ENCODE peak calls at places on chromosome 6, in five cellular contexts. O, I, R, D and G are unnamed samples.

GRCh38 chr6:158570681-158570962 is 10.7 kb downstream of the TMEM181 start:
- DNase-seq in O (no peak), I (no peak), R (no peak), D (no peak), G (no peak)

GRCh38 chr6:64539917-64540316 is 904.3 kb downstream of the PHF3 start:
- DNase-seq in O (no peak), I (no peak), R (no peak), D (no peak), G (no peak)

GRCh38 chr6:139073118-139073517 is 44.6 kb downstream of the ABRACL start:
- DNase-seq in O (no peak), I (no peak), R (no peak), D (no peak), G (no peak)

GRCh38 chr6:36671687-36672375 is 6.7 kb upstream of the CDKN1A start:
- DNase-seq in O (no peak), I (no peak), R (no peak), D (no peak), G (no peak)

GRCh38 chr6:136780972-136781371 is 11.3 kb downstream of the MAP3K5 start:
- DNase-seq in O (no peak), I (no peak), R (no peak), D (no peak), G (no peak)

GRCh38 chr6:34689742-34690141 is 6.8 kb downstream of the ILRUN start:
- DNase-seq in O (no peak), I (no peak), R (no peak), D (no peak), G (no peak)

GRCh38 chr6:23111984-23112383 is 542.6 kb downstream of the HDGFL1 start:
- DNase-seq in O (no peak), I (peak; percentile 44), R (no peak), D (no peak), G (no peak)

GRCh38 chr6:34223381-34223963 is 13.2 kb upstream of the HMGA1 start:
- DNase-seq in O (no peak), I (no peak), R (no peak), D (no peak), G (peak; percentile 92)

GRCh38 chr6:78883651-78884050 is 16.3 kb downstream of the IRAK1BP1 start:
- DNase-seq in O (no peak), I (no peak), R (no peak), D (no peak), G (no peak)

GRCh38 chr6:56890683-56891429 is 64.1 kb upstream of the BEND6 start:
- DNase-seq in O (no peak), I (peak; percentile 85), R (no peak), D (no peak), G (peak; percentile 93)

GRCh38 chr6:56525976-56526375 is 116.7 kb downstream of the DST start:
- DNase-seq in O (no peak), I (no peak), R (no peak), D (no peak), G (no peak)

GRCh38 chr6:32578962-32579361 is 10.7 kb downstream of the HLA-DRB1 start:
- DNase-seq in O (no peak), I (no peak), R (no peak), D (no peak), G (no peak)

GRCh38 chr6:113825776-113826175 is 31.4 kb upstream of the MARCKS start:
- DNase-seq in O (peak; percentile 84), I (peak; percentile 57), R (peak; percentile 53), D (no peak), G (peak; percentile 21)

GRCh38 chr6:21615504-21615903 is 22.0 kb downstream of the SOX4 start:
- DNase-seq in O (no peak), I (no peak), R (no peak), D (no peak), G (peak; percentile 87)

GRCh38 chr6:138647006-138647405 is 126.6 kb upstream of the CCDC28A start:
- DNase-seq in O (no peak), I (peak; percentile 12), R (no peak), D (no peak), G (peak; percentile 90)

GRCh38 chr6:36759177-36759757 is 61.6 kb downstream of the RAB44 start:
- DNase-seq in O (peak; percentile 82), I (peak; percentile 52), R (peak; percentile 78), D (peak; percentile 94), G (peak; percentile 97)

GRCh38 chr6:28758818-28759235 is 165.0 kb downstream of the TRIM27 start:
- DNase-seq in O (no peak), I (no peak), R (no peak), D (no peak), G (no peak)
- H3K4me3 ChIP-seq in O (no peak overlapping the region), I (no peak overlapping the region), R (no peak overlapping the region), D (no peak overlapping the region), G (no peak overlapping the region)

GRCh38 chr6:30854641-30855040 is 29.7 kb upstream of the DDR1 start:
- DNase-seq in O (no peak), I (no peak), R (no peak), D (no peak), G (no peak)
- H3K27ac ChIP-seq in O (no peak overlapping the region), I (no peak overlapping the region), R (no peak overlapping the region), D (no peak overlapping the region), G (no peak overlapping the region)

DNA sequence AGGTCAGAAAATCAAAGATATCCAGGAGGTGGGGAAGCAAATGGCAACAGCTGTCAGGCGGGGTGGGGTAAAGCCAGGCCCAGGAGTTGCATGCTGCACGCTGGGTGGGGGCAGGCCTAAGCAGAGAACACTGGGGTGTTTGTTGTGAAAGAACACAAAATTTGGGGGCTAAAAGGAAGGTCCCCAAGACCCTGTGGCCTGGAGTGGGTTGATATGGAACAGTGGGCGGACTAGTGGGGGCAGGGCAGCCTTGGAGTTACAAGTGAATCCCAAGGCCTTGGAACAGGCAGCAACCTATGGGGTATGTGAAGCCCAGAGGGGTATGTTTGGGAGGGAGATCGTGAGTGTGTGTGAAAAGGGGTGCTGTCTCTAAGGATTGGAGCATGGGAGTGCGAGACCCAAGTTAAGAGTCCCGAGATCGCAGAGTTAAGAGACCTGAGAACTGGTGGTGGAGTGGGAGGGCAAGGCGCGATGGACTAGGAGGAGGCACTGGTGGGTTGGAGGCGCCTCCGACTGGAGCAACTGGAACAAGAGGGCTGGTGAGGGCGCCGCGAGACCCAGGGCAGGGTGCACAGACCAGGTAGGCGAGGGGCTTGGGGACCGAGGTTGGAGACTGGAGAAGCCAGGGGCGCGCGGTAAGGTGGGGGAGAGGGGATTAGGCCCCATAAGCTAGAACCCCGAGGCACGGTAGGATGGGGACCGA is 658 bp downstream of the CUL7 start:
- DNase-seq in O (peak; percentile 48), I (peak; percentile 12), R (no peak), D (no peak), G (peak; percentile 79)
- H3K4me3 ChIP-seq in O (peak overlapping the region; percentile 70), I (peak overlapping the region; percentile 85), R (peak overlapping the region; percentile 69), D (peak overlapping the region; percentile 75), G (peak overlapping the region; percentile 78)

GRCh38 chr6:20541387-20541786 is 7.1 kb downstream of the CDKAL1 start:
- DNase-seq in O (no peak), I (no peak), R (no peak), D (no peak), G (no peak)

GRCh38 chr6:20540683-20541082 is 6.4 kb downstream of the CDKAL1 start:
- DNase-seq in O (no peak), I (peak; percentile 25), R (no peak), D (no peak), G (no peak)

GRCh38 chr6:20538131-20538662 is 3.9 kb downstream of the CDKAL1 start:
- DNase-seq in O (no peak), I (no peak), R (no peak), D (no peak), G (no peak)

GRCh38 chr6:20539387-20539786 is 5.1 kb downstream of the CDKAL1 start:
- DNase-seq in O (no peak), I (no peak), R (no peak), D (no peak), G (no peak)

DNA sequence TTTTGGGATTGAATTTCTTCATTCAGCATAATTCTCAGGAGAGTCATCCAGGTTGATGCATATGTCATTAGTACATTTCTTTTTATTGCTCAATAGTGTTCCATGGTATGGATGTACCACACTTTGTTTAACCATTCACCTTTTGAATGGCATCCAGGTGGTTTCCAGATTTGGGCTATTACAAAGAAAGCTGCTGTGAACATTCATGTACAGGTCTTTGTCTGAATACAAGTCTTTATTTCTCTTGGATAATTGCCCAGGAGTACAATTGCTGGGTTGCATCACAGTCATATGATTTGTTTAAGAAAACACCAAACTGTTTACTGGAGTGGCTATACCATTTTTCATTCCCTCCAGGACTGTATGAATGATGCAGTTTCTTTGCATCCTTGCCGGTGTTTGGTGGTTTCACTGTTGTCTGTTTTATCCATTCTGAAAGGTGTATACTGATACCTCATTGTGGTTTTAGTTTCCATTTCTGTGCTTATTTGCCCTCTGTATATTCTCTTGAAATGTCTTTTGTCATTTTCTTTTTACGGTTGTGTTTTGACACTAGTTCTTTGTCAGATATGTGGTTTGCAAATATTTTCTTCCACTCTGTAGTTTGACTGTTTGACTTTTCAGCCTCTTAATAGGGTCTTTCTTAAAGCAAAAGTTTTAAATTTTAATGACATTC is 8.8 kb downstream of the CDKAL1 start:
- DNase-seq in O (no peak), I (peak; percentile 82), R (no peak), D (no peak), G (peak; percentile 42)
- H3K27ac ChIP-seq in O (no peak overlapping the region), I (peak overlapping the region; percentile 66), R (no peak overlapping the region), D (no peak overlapping the region), G (peak overlapping the region; percentile 53)

GRCh38 chr6:112249489-112249888 is 4.9 kb downstream of the LAMA4 start:
- DNase-seq in O (no peak), I (peak; percentile 45), R (no peak), D (no peak), G (no peak)
- H3K4me3 ChIP-seq in O (no peak overlapping the region), I (no peak overlapping the region), R (peak overlapping the region; percentile 62), D (peak overlapping the region; percentile 92), G (peak overlapping the region; percentile 25)

GRCh38 chr6:134173007-134173690 is 120.7 kb upstream of the SLC2A12 start:
- DNase-seq in O (no peak), I (no peak), R (no peak), D (no peak), G (no peak)
- H3K27ac ChIP-seq in O (peak overlapping the region; percentile 99), I (peak overlapping the region; percentile 95), R (peak overlapping the region; percentile 96), D (no peak overlapping the region), G (peak overlapping the region; percentile 96)

GRCh38 chr6:129773304-129773703 is 63.3 kb upstream of the ARHGAP18 start:
- DNase-seq in O (no peak), I (no peak), R (no peak), D (no peak), G (no peak)

GRCh38 chr6:129765008-129765407 is 55.0 kb upstream of the ARHGAP18 start:
- DNase-seq in O (no peak), I (no peak), R (no peak), D (no peak), G (no peak)

GRCh38 chr6:129766959-129767728 is 57.2 kb upstream of the ARHGAP18 start:
- DNase-seq in O (no peak), I (peak; percentile 69), R (no peak), D (no peak), G (peak; percentile 58)

DNA sequence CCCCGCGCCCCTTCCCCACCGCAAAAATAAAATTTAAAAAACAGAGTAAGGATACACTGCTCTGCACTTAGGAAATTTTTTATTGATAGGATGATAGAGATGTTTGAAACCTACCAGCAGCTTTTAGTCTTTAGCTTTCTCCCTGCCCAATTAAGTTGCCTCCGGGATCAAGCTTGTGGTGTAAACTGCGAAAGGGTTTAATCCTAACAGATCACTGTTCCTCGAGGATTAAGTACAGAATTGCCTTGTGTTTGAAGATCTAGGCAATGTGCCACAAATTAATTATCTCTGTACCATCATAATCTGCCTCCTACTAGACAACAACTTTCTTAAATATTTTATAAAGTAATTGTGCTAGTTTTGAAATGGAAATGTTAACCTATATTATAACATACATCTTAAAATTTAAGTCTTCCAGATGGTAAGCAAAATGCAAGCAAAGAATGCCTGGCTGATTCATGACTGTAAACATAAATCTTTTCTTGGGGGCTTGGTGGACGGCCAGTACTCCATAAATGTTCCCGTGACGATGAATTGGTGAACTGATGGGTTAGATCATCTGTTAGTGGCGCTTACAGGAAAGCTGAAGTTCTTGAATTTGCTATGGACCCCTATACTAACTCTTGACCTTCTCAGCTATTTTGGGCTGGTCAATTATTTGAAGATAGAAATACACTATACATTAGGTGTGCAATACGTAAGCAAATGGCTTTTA is 58.0 kb upstream of the ARHGAP18 start:
- DNase-seq in O (no peak), I (no peak), R (no peak), D (no peak), G (no peak)
- H3K4me3 ChIP-seq in O (peak overlapping the region; percentile 46), I (peak overlapping the region; percentile 56), R (peak overlapping the region; percentile 49), D (peak overlapping the region; percentile 56), G (peak overlapping the region; percentile 74)